ENCODE peak calls at places on chromosomes 5 and 9, in seven cellular contexts. I, R, C, H, Z, B and D are unnamed samples.

GRCh38 chr5:143931986-143932385 is 120.0 kb downstream of the HMHB1 start:
- DNase-seq in C (no peak), B (no peak), H (no peak), I (no peak), R (peak), Z (no peak), D (no peak)

GRCh38 chr5:143401846-143402463 is 1.5 kb downstream of the NR3C1 start:
- DNase-seq in H (peak), C (no peak), Z (no peak), I (peak), B (no peak), R (peak), D (peak)

GRCh38 chr5:1962619-1963355 is 80.1 kb upstream of the IRX4 start:
- DNase-seq in Z (no peak), R (no peak), C (no peak), I (no peak), H (no peak), B (no peak), D (no peak)

GRCh38 chr5:15968994-15969393 is 210.6 kb downstream of the MARCHF11 start:
- DNase-seq in I (no peak), Z (no peak), R (no peak), B (no peak), C (no peak), H (no peak), D (no peak)

GRCh38 chr5:147520450-147520849 is 10.6 kb upstream of the DPYSL3 start:
- DNase-seq in Z (no peak), I (no peak), H (peak), B (no peak), R (no peak), C (no peak), D (peak)

GRCh38 chr9:14517154-14517906 is 175.9 kb downstream of the ZDHHC21 start:
- DNase-seq in I (no peak), H (no peak), R (peak), C (no peak), B (no peak), Z (no peak), D (no peak)

GRCh38 chr5:62450259-62450658 is 37.7 kb downstream of the IPO11 start:
- DNase-seq in I (no peak), C (no peak), H (no peak), R (no peak), Z (peak), B (no peak), D (peak)

GRCh38 chr9:111572945-111573604 is 26.4 kb downstream of the PTGR1 start:
- DNase-seq in I (no peak), C (no peak), H (no peak), R (no peak), B (no peak), Z (peak), D (peak)

GRCh38 chr9:114805670-114806551 is at the start of gene TNFSF15:
- DNase-seq in B (peak), I (no peak), H (peak), R (peak), C (peak), Z (peak), D (peak)

GRCh38 chr9:135134253-135135028 is 47.0 kb downstream of the OLFM1 start:
- DNase-seq in B (no peak), R (no peak), Z (no peak), I (no peak), H (no peak), C (no peak), D (no peak)

GRCh38 chr5:168793844-168794837 is 215.0 kb upstream of the PANK3 start:
- DNase-seq in B (no peak), Z (peak), C (no peak), R (peak), I (no peak), H (peak), D (peak)

GRCh38 chr5:1724822-1725602 is 74.6 kb downstream of the MRPL36 start:
- DNase-seq in C (peak), R (no peak), I (no peak), B (peak), H (peak), Z (peak), D (no peak)

GRCh38 chr9:97506264-97506663 is 4.8 kb downstream of the TMOD1 start:
- DNase-seq in B (no peak), C (no peak), I (no peak), R (no peak), Z (no peak), H (peak), D (no peak)

GRCh38 chr9:16744386-16744785 is 126.1 kb downstream of the BNC2 start:
- DNase-seq in H (no peak), B (no peak), C (no peak), Z (peak), R (no peak), I (no peak), D (peak)

GRCh38 chr9:86854898-86855523 is 92.3 kb downstream of the GAS1 start:
- DNase-seq in R (peak), H (peak), B (no peak), I (peak), Z (peak), C (peak), D (peak)

GRCh38 chr5:80238778-80239679 is 16.8 kb downstream of the SERINC5 start:
- DNase-seq in I (no peak), Z (no peak), R (no peak), C (no peak), H (no peak), B (no peak), D (peak)

GRCh38 chr5:90645024-90645610 is 86.5 kb downstream of the ADGRV1 start:
- DNase-seq in Z (peak), B (no peak), H (peak), I (no peak), C (peak), R (no peak), D (no peak)

GRCh38 chr9:98983295-98984268 is 39.9 kb downstream of the COL15A1 start:
- DNase-seq in Z (peak), H (no peak), I (no peak), R (no peak), B (no peak), C (no peak), D (peak)

GRCh38 chr9:38699337-38699736 is 20.6 kb downstream of the FAM240B start:
- DNase-seq in H (no peak), I (no peak), Z (no peak), C (no peak), B (no peak), R (no peak), D (no peak)

GRCh38 chr5:55533806-55534435 is 843 bp downstream of the PLPP1 start:
- DNase-seq in H (peak), Z (peak), C (peak), R (peak), I (peak), B (no peak), D (peak)

GRCh38 chr9:4547016-4547415 is 56.7 kb downstream of the SLC1A1 start:
- DNase-seq in I (no peak), C (no peak), H (no peak), Z (peak), R (peak), B (no peak), D (peak)

GRCh38 chr5:149168276-149168675 is 27.0 kb downstream of the ABLIM3 start:
- DNase-seq in R (no peak), B (no peak), Z (no peak), H (no peak), I (no peak), C (no peak), D (no peak)
- H3K18ac ChIP-seq in R (no peak), B (no peak), Z (no peak), H (no peak), I (no peak), C (no peak), D (peak)

GRCh38 chr5:64691333-64691732 is 1.0 kb downstream of the SHISAL2B start:
- DNase-seq in B (no peak), I (peak), R (no peak), Z (no peak), C (no peak), H (peak), D (no peak)

GRCh38 chr5:64690417-64691151 is at the start of gene SHISAL2B:
- DNase-seq in I (peak), R (no peak), B (peak), C (peak), H (peak), Z (peak), D (no peak)

GRCh38 chr5:64690104-64690416 is 243 bp upstream of the SHISAL2B start:
- DNase-seq in C (no peak), B (no peak), H (no peak), I (no peak), R (no peak), Z (no peak), D (no peak)

GRCh38 chr5:64693636-64694035 is 3.3 kb downstream of the SHISAL2B start:
- DNase-seq in Z (no peak), B (no peak), C (no peak), I (no peak), R (no peak), H (no peak), D (no peak)

GRCh38 chr5:64688965-64689364 is 1.3 kb upstream of the SHISAL2B start:
- DNase-seq in R (no peak), I (no peak), Z (no peak), B (no peak), C (no peak), H (peak), D (no peak)
- H3K4ac ChIP-seq in R (no peak), I (no peak), Z (no peak), B (no peak), C (no peak), H (no peak), D (no peak)

GRCh38 chr9:120236596-120236995 is 343.4 kb downstream of the CDK5RAP2 start:
- DNase-seq in H (peak), R (no peak), B (no peak), C (no peak), Z (no peak), I (no peak), D (no peak)
- H3K4me2 ChIP-seq in H (no peak), R (no peak), B (no peak), C (no peak), Z (no peak), I (no peak), D (no peak)

GRCh38 chr5:175275748-175276147 is 168.2 kb downstream of the DRD1 start:
- DNase-seq in R (no peak), Z (no peak), B (no peak), C (no peak), H (no peak), I (no peak), D (no peak)
- H3K18ac ChIP-seq in R (no peak), Z (no peak), B (no peak), C (no peak), H (no peak), I (no peak), D (no peak)

DNA sequence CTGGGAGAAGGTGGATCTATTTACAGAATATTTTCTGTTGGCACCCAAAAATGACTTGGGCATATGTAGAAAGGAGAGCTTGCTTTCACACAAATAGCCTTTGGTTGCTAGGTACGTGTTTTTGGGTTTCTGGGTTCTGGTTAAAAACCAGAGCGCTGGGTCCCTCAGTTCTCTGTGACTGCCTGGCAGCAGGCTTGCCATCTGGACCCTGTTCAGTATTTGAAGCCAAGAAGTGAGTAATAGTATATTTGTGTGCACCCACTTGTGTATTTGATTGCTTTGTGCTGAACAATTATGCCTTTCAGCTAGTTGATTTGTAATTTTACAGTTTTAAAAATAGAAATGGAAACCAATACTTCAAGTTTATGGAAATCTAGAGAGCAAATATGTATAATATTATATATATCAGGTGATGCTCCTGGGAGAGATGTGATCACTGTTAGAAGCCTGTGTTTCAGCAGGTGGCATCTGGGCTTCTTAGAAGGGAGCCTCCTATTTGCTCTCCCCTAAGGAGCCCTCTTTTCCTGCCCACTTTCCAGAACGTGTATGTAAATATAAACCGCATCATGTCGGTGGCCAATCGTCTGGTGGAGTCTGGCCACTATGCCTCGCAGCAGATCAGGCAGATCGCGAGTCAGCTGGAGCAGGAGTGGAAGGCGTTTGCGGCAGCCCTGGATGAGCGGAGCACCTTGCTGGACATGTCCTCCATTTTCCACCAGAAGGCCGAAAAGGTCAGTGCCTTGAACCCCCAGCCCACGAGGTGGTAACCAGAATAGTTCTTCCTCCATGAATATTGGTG is 153.6 kb downstream of the TRIO start:
- DNase-seq in I (no peak), Z (no peak), B (no peak), R (no peak), C (no peak), H (no peak), D (peak)
- H3K4ac ChIP-seq in I (no peak), Z (no peak), B (no peak), R (no peak), C (no peak), H (no peak), D (no peak)

GRCh38 chr5:133293953-133294352 is 242.1 kb downstream of the HSPA4 start:
- DNase-seq in C (no peak), R (no peak), I (no peak), B (no peak), Z (no peak), H (no peak), D (no peak)
- H3K4me2 ChIP-seq in C (no peak), R (no peak), I (no peak), B (no peak), Z (no peak), H (no peak), D (no peak)

GRCh38 chr9:110013064-110013463 is 194.9 kb downstream of the C9orf152 start:
- DNase-seq in B (no peak), R (no peak), Z (no peak), I (no peak), C (no peak), H (no peak), D (no peak)

GRCh38 chr9:110016340-110016739 is 191.6 kb downstream of the C9orf152 start:
- DNase-seq in I (no peak), C (no peak), H (no peak), R (peak), B (no peak), Z (peak), D (peak)

GRCh38 chr9:110015759-110016158 is 192.2 kb downstream of the C9orf152 start:
- DNase-seq in H (peak), C (no peak), B (no peak), R (peak), I (no peak), Z (peak), D (peak)
- H3K18ac ChIP-seq in H (no peak), C (no peak), B (no peak), R (no peak), I (no peak), Z (no peak), D (peak)

DNA sequence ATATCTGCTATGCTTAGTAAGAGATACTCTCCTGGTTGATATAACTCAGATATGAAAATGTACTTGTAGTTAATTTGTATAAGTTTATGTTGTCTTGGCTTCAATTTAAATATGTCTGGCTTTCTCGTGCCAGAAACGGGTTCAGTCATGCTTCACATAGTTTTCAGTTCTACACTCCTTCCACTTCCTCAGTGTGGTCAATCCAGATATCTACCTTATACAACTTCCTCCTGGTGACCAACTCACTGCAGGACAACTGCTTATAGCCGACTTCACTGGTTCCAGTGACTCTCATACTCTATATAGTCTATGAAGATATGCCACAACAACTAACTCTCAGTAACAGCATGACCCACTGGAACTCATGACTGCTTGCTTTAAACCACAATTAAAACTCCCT is 690.4 kb downstream of the SLCO4C1 start:
- DNase-seq in H (no peak), C (no peak), B (no peak), I (no peak), Z (no peak), R (no peak), D (no peak)
- H3K4ac ChIP-seq in H (no peak), C (no peak), B (no peak), I (no peak), Z (no peak), R (no peak), D (no peak)